ENCODE peak calls at places on chromosomes 4 and X, in seven cellular contexts. One of them, this sample, is unnamed.

GRCh38 chr4:102263024-102263787 is 82.1 kb downstream of the SLC39A8 start:
- DNase-seq in IMR-90: peak; percentile 28
- DNase-seq in neuronal stem cell: peak; percentile 41
- DNase-seq in trophoblast cell: peak; percentile 43
- DNase-seq in mesenchymal stem cell: peak; percentile 65
- DNase-seq in mesendoderm: peak; percentile 82
- DNase-seq in H1: no peak
- DNase-seq in this sample: no peak

GRCh38 chr4:128916832-128917231 is 107.3 kb downstream of the JADE1 start:
- DNase-seq in mesenchymal stem cell: no peak
- DNase-seq in neuronal stem cell: no peak
- DNase-seq in trophoblast cell: no peak
- DNase-seq in mesendoderm: no peak
- DNase-seq in H1: no peak
- DNase-seq in IMR-90: no peak
- DNase-seq in this sample: no peak

GRCh38 chr4:98658287-98659105 is at the start of gene TSPAN5:
- DNase-seq in mesendoderm: peak; percentile 84
- DNase-seq in H1: no peak
- DNase-seq in neuronal stem cell: peak; percentile 85
- DNase-seq in trophoblast cell: peak; percentile 57
- DNase-seq in mesenchymal stem cell: peak; percentile 81
- DNase-seq in IMR-90: peak; percentile 67
- DNase-seq in this sample: peak; percentile 84

GRCh38 chrX:24838624-24839023 is 144.9 kb downstream of the POLA1 start:
- DNase-seq in IMR-90: peak; percentile 50
- DNase-seq in trophoblast cell: peak; percentile 7
- DNase-seq in neuronal stem cell: peak; percentile 12
- DNase-seq in mesendoderm: peak; percentile 13
- DNase-seq in H1: no peak
- DNase-seq in mesenchymal stem cell: peak; percentile 38
- DNase-seq in this sample: no peak

GRCh38 chrX:123959281-123960063 is 2.0 kb upstream of the STAG2 start:
- DNase-seq in trophoblast cell: peak; percentile 0
- DNase-seq in H1: no peak
- DNase-seq in mesenchymal stem cell: peak; percentile 42
- DNase-seq in neuronal stem cell: peak; percentile 6
- DNase-seq in mesendoderm: peak; percentile 35
- DNase-seq in IMR-90: no peak
- DNase-seq in this sample: no peak

GRCh38 chrX:584572-584971 is 46.0 kb upstream of the SHOX start:
- DNase-seq in H1: no peak
- DNase-seq in IMR-90: no peak
- DNase-seq in mesendoderm: no peak
- DNase-seq in trophoblast cell: no peak
- DNase-seq in mesenchymal stem cell: no peak
- DNase-seq in neuronal stem cell: no peak
- DNase-seq in this sample: no peak

GRCh38 chr4:176729489-176729888 is 63.2 kb downstream of the VEGFC start:
- DNase-seq in IMR-90: peak; percentile 46
- DNase-seq in trophoblast cell: no peak
- DNase-seq in neuronal stem cell: no peak
- DNase-seq in H1: no peak
- DNase-seq in mesendoderm: no peak
- DNase-seq in mesenchymal stem cell: no peak
- DNase-seq in this sample: no peak

GRCh38 chr4:10527438-10527837 is 70.2 kb upstream of the ZNF518B start:
- DNase-seq in IMR-90: no peak
- DNase-seq in trophoblast cell: no peak
- DNase-seq in mesendoderm: no peak
- DNase-seq in H1: no peak
- DNase-seq in mesenchymal stem cell: no peak
- DNase-seq in neuronal stem cell: no peak
- DNase-seq in this sample: no peak

GRCh38 chr4:169205146-169205806 is 65.5 kb downstream of the SH3RF1 start:
- DNase-seq in mesendoderm: no peak
- DNase-seq in trophoblast cell: no peak
- DNase-seq in neuronal stem cell: no peak
- DNase-seq in H1: no peak
- DNase-seq in IMR-90: no peak
- DNase-seq in mesenchymal stem cell: no peak
- DNase-seq in this sample: no peak

GRCh38 chr4:149765630-149766029 is 50.0 kb downstream of the IQCM start:
- DNase-seq in mesendoderm: no peak
- DNase-seq in trophoblast cell: peak; percentile 38
- DNase-seq in IMR-90: peak; percentile 83
- DNase-seq in H1: no peak
- DNase-seq in neuronal stem cell: no peak
- DNase-seq in mesenchymal stem cell: peak; percentile 38
- DNase-seq in this sample: no peak

GRCh38 chr4:128536746-128537145 is 249.1 kb upstream of the PGRMC2 start:
- DNase-seq in mesendoderm: no peak
- DNase-seq in H1: no peak
- DNase-seq in neuronal stem cell: no peak
- DNase-seq in trophoblast cell: no peak
- DNase-seq in IMR-90: no peak
- DNase-seq in mesenchymal stem cell: no peak
- DNase-seq in this sample: no peak

GRCh38 chr4:165308606-165309005 is 18.9 kb upstream of the MSMO1 start:
- DNase-seq in H1: no peak
- DNase-seq in mesenchymal stem cell: no peak
- DNase-seq in mesendoderm: no peak
- DNase-seq in neuronal stem cell: no peak
- DNase-seq in trophoblast cell: no peak
- DNase-seq in IMR-90: no peak
- DNase-seq in this sample: no peak

GRCh38 chr4:184978211-184978610 is 40.1 kb upstream of the HELT start:
- DNase-seq in mesenchymal stem cell: no peak
- DNase-seq in mesendoderm: no peak
- DNase-seq in H1: no peak
- DNase-seq in IMR-90: no peak
- DNase-seq in neuronal stem cell: no peak
- DNase-seq in trophoblast cell: no peak
- DNase-seq in this sample: no peak

GRCh38 chr4:63459329-63459728 is 949.9 kb downstream of the TECRL start:
- DNase-seq in mesenchymal stem cell: no peak
- DNase-seq in neuronal stem cell: no peak
- DNase-seq in mesendoderm: no peak
- DNase-seq in H1: no peak
- DNase-seq in IMR-90: no peak
- DNase-seq in trophoblast cell: no peak
- DNase-seq in this sample: no peak

GRCh38 chr4:88285235-88285505 is 809 bp upstream of the PPM1K start:
- DNase-seq in mesendoderm: no peak
- DNase-seq in mesenchymal stem cell: no peak
- DNase-seq in trophoblast cell: no peak
- DNase-seq in IMR-90: no peak
- DNase-seq in neuronal stem cell: no peak
- DNase-seq in H1: no peak
- DNase-seq in this sample: no peak

GRCh38 chr4:76087007-76087769 is 12.7 kb downstream of the ART3 start:
- DNase-seq in trophoblast cell: peak; percentile 35
- DNase-seq in neuronal stem cell: peak; percentile 63
- DNase-seq in mesenchymal stem cell: peak; percentile 72
- DNase-seq in mesendoderm: peak; percentile 91
- DNase-seq in IMR-90: peak; percentile 61
- DNase-seq in H1: peak; percentile 59
- DNase-seq in this sample: peak; percentile 78

GRCh38 chr4:22754091-22754490 is 61.4 kb downstream of the GBA3 start:
- DNase-seq in trophoblast cell: no peak
- DNase-seq in neuronal stem cell: no peak
- DNase-seq in IMR-90: no peak
- DNase-seq in mesenchymal stem cell: no peak
- DNase-seq in mesendoderm: no peak
- DNase-seq in H1: no peak
- DNase-seq in this sample: no peak

GRCh38 chr4:128716325-128716724 is 93.2 kb upstream of the JADE1 start:
- DNase-seq in IMR-90: peak; percentile 50
- DNase-seq in mesendoderm: no peak
- DNase-seq in trophoblast cell: no peak
- DNase-seq in H1: no peak
- DNase-seq in mesenchymal stem cell: no peak
- DNase-seq in neuronal stem cell: no peak
- DNase-seq in this sample: no peak

GRCh38 chrX:121836000-121836399 is 788.6 kb downstream of the GLUD2 start:
- DNase-seq in trophoblast cell: no peak
- DNase-seq in neuronal stem cell: no peak
- DNase-seq in mesenchymal stem cell: no peak
- DNase-seq in IMR-90: no peak
- DNase-seq in mesendoderm: no peak
- DNase-seq in H1: no peak
- DNase-seq in this sample: no peak

GRCh38 chr4:80078361-80079092 is 5.5 kb upstream of the ANTXR2 start:
- DNase-seq in neuronal stem cell: no peak
- DNase-seq in mesendoderm: no peak
- DNase-seq in mesenchymal stem cell: no peak
- DNase-seq in trophoblast cell: peak; percentile 85
- DNase-seq in H1: no peak
- DNase-seq in IMR-90: no peak
- DNase-seq in this sample: no peak

GRCh38 chr4:47913858-47914218 is 545 bp downstream of the NFXL1 start:
- DNase-seq in mesenchymal stem cell: peak; percentile 26
- DNase-seq in neuronal stem cell: no peak
- DNase-seq in H1: no peak
- DNase-seq in trophoblast cell: peak; percentile 44
- DNase-seq in IMR-90: no peak
- DNase-seq in mesendoderm: peak; percentile 73
- DNase-seq in this sample: peak; percentile 59

GRCh38 chr4:174582463-174582862 is 60.2 kb upstream of the HPGD start:
- DNase-seq in mesenchymal stem cell: no peak
- DNase-seq in H1: no peak
- DNase-seq in neuronal stem cell: no peak
- DNase-seq in IMR-90: no peak
- DNase-seq in trophoblast cell: no peak
- DNase-seq in mesendoderm: no peak
- DNase-seq in this sample: no peak
- H4K8ac ChIP-seq in mesenchymal stem cell: no peak overlapping the region
- H4K8ac ChIP-seq in H1: no peak overlapping the region
- H4K8ac ChIP-seq in neuronal stem cell: no peak overlapping the region
- H4K8ac ChIP-seq in IMR-90: no peak overlapping the region
- H4K8ac ChIP-seq in trophoblast cell: no peak overlapping the region
- H4K8ac ChIP-seq in mesendoderm: no peak overlapping the region
- H4K8ac ChIP-seq in this sample: no peak overlapping the region

DNA sequence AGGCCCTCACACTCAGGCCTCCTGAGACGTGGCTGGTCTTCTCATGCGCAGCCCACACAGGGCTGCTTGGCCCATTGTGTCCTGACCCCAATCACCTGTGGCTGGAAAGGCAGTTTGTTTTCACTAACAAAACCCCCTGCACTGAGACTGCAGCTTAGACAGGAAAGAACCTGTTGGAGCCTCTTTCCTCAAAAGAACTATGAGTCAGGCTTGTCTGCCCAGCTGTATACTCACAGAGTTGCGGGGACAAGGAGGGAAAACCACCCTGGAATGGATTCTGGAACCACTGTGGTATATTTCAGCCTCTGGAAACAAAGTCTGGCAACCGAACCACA is 5.2 kb upstream of the TMEM156 start:
- DNase-seq in mesendoderm: no peak
- DNase-seq in IMR-90: peak; percentile 68
- DNase-seq in H1: no peak
- DNase-seq in mesenchymal stem cell: peak; percentile 84
- DNase-seq in trophoblast cell: no peak
- DNase-seq in neuronal stem cell: peak; percentile 20
- DNase-seq in this sample: no peak
- H2AK5ac ChIP-seq in mesendoderm: no peak overlapping the region
- H2AK5ac ChIP-seq in IMR-90: peak overlapping the region; percentile 85
- H2AK5ac ChIP-seq in H1: no peak overlapping the region
- H2AK5ac ChIP-seq in mesenchymal stem cell: no peak overlapping the region
- H2AK5ac ChIP-seq in trophoblast cell: no peak overlapping the region
- H2AK5ac ChIP-seq in neuronal stem cell: no peak overlapping the region
- H2AK5ac ChIP-seq in this sample: no peak overlapping the region

GRCh38 chr4:4502694-4503311 is 39.0 kb downstream of the STX18 start:
- DNase-seq in neuronal stem cell: no peak
- DNase-seq in mesendoderm: peak; percentile 15
- DNase-seq in H1: no peak
- DNase-seq in trophoblast cell: no peak
- DNase-seq in mesenchymal stem cell: peak; percentile 62
- DNase-seq in IMR-90: peak; percentile 79
- DNase-seq in this sample: no peak

GRCh38 chr4:4504783-4505182 is 37.1 kb downstream of the STX18 start:
- DNase-seq in mesenchymal stem cell: no peak
- DNase-seq in neuronal stem cell: no peak
- DNase-seq in H1: no peak
- DNase-seq in mesendoderm: no peak
- DNase-seq in trophoblast cell: no peak
- DNase-seq in IMR-90: no peak
- DNase-seq in this sample: no peak

GRCh38 chr4:4499438-4500123 is 42.3 kb downstream of the STX18 start:
- DNase-seq in trophoblast cell: no peak
- DNase-seq in H1: no peak
- DNase-seq in mesendoderm: no peak
- DNase-seq in neuronal stem cell: no peak
- DNase-seq in IMR-90: no peak
- DNase-seq in mesenchymal stem cell: no peak
- DNase-seq in this sample: no peak

GRCh38 chr4:4496604-4497372 is 45.1 kb downstream of the STX18 start:
- DNase-seq in trophoblast cell: no peak
- DNase-seq in IMR-90: no peak
- DNase-seq in H1: no peak
- DNase-seq in mesenchymal stem cell: peak; percentile 72
- DNase-seq in mesendoderm: peak; percentile 7
- DNase-seq in neuronal stem cell: no peak
- DNase-seq in this sample: no peak

DNA sequence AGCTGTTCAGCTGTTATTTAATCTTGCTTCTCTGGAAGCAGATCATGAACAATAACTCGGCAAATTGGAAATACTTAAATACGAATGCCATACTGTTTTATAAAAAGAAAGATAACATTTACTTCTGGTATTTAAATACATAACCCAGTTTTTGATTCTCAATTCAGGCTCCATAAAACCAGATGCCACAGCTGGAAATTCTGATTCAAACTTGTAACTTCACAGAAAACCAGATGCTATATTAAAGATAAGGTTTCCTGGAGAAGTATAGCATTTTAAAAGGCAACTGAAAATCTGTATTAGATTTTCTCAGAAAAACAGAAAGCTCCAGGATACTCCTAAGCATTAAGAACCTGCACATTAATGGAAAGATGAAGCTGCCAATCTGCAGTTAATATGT is 40.2 kb downstream of the STX18 start:
- DNase-seq in H1: no peak
- DNase-seq in mesendoderm: no peak
- DNase-seq in mesenchymal stem cell: no peak
- DNase-seq in neuronal stem cell: no peak
- DNase-seq in IMR-90: no peak
- DNase-seq in trophoblast cell: no peak
- DNase-seq in this sample: no peak
- H3K9ac ChIP-seq in H1: no peak overlapping the region
- H3K9ac ChIP-seq in mesendoderm: no peak overlapping the region
- H3K9ac ChIP-seq in mesenchymal stem cell: no peak overlapping the region
- H3K9ac ChIP-seq in neuronal stem cell: no peak overlapping the region
- H3K9ac ChIP-seq in IMR-90: no peak overlapping the region
- H3K9ac ChIP-seq in trophoblast cell: no peak overlapping the region
- H3K9ac ChIP-seq in this sample: no peak overlapping the region

DNA sequence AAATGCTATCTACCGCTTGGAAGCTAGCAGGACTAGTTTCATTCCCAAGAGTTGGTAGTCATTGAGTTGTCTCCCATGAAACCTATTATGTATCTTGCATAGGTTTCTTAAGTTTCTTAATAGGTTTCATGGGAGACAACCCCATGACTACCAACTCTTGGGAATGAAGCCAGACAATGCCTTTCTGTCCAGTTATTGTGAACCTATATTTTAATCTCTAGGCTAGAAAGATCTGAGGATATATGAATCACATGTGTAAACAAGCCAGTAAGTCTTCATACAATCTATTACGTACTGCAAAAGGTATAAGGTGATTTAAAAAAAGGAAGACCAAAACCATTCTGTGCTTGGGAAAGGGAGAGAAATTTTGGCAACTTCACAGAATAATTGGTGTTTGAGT is 162.6 kb downstream of the INPP4B start:
- DNase-seq in mesendoderm: no peak
- DNase-seq in mesenchymal stem cell: no peak
- DNase-seq in trophoblast cell: no peak
- DNase-seq in IMR-90: no peak
- DNase-seq in neuronal stem cell: no peak
- DNase-seq in H1: no peak
- DNase-seq in this sample: no peak
- H4K8ac ChIP-seq in mesendoderm: no peak overlapping the region
- H4K8ac ChIP-seq in mesenchymal stem cell: no peak overlapping the region
- H4K8ac ChIP-seq in trophoblast cell: no peak overlapping the region
- H4K8ac ChIP-seq in IMR-90: no peak overlapping the region
- H4K8ac ChIP-seq in neuronal stem cell: no peak overlapping the region
- H4K8ac ChIP-seq in H1: no peak overlapping the region
- H4K8ac ChIP-seq in this sample: no peak overlapping the region